ENCODE peak calls at places on chromosome 5, in six cellular contexts. Y, N, S, B, E and F are unnamed samples.

GRCh38 chr5:166488560-166488959 is 1802.9 kb upstream of the WWC1 start:
- DNase-seq in N (no peak), Y (no peak), E (no peak), S (no peak), B (no peak), F (no peak)

GRCh38 chr5:154238776-154239481 is 48.4 kb downstream of the GALNT10 start:
- DNase-seq in E (no peak), B (no peak), S (no peak), N (no peak), Y (no peak), F (no peak)

GRCh38 chr5:90096415-90097081 is 313.0 kb downstream of the CETN3 start:
- DNase-seq in E (peak; percentile 96), Y (peak; percentile 18), B (no peak), S (no peak), N (no peak), F (peak; percentile 48)

GRCh38 chr5:178116406-178116885 is 3.1 kb downstream of the N4BP3 start:
- DNase-seq in N (no peak), E (no peak), S (no peak), Y (no peak), B (no peak), F (no peak)

GRCh38 chr5:143664623-143665022 is 147.3 kb upstream of the HMHB1 start:
- DNase-seq in N (no peak), Y (no peak), S (no peak), E (no peak), B (no peak), F (no peak)

GRCh38 chr5:170740586-170741205 is 42.8 kb upstream of the GABRP start:
- DNase-seq in S (no peak), B (no peak), E (no peak), N (no peak), Y (no peak), F (no peak)

GRCh38 chr5:171714851-171715250 is 70.8 kb upstream of the SMIM23 start:
- DNase-seq in E (no peak), N (no peak), S (no peak), Y (peak; percentile 11), B (no peak), F (no peak)

GRCh38 chr5:172503925-172504730 is 49.8 kb upstream of the SH3PXD2B start:
- DNase-seq in B (peak; percentile 85), E (no peak), S (no peak), N (peak; percentile 80), Y (peak; percentile 13), F (no peak)

GRCh38 chr5:136212252-136212721 is 19.3 kb upstream of the SMIM32 start:
- DNase-seq in E (no peak), N (peak; percentile 76), S (peak; percentile 48), B (peak; percentile 80), Y (no peak), F (no peak)

GRCh38 chr5:132243366-132243977 is 14.0 kb upstream of the PDLIM4 start:
- DNase-seq in B (no peak), Y (no peak), E (no peak), S (no peak), N (peak; percentile 38), F (no peak)

GRCh38 chr5:173328896-173329369 is 719 bp upstream of the STC2 start:
- DNase-seq in Y (no peak), B (no peak), E (peak; percentile 64), N (no peak), S (no peak), F (peak; percentile 39)

GRCh38 chr5:148937239-148937638 is 110.8 kb downstream of the ADRB2 start:
- DNase-seq in N (no peak), S (no peak), Y (no peak), B (no peak), E (no peak), F (no peak)

GRCh38 chr5:79886940-79887339 is 104.1 kb downstream of the MTX3 start:
- DNase-seq in E (no peak), B (no peak), N (no peak), S (peak; percentile 91), Y (no peak), F (no peak)

GRCh38 chr5:153542536-153542935 is 52.1 kb downstream of the GRIA1 start:
- DNase-seq in N (no peak), S (no peak), E (no peak), B (no peak), Y (no peak), F (no peak)

GRCh38 chr5:956941-957729 is 51.5 kb upstream of the NKD2 start:
- DNase-seq in N (no peak), B (peak; percentile 52), Y (no peak), E (peak; percentile 40), S (peak; percentile 47), F (peak; percentile 47)

GRCh38 chr5:139140631-139141071 is 57.5 kb downstream of the SIL1 start:
- DNase-seq in S (peak; percentile 54), N (peak; percentile 78), B (no peak), E (no peak), Y (no peak), F (no peak)

DNA sequence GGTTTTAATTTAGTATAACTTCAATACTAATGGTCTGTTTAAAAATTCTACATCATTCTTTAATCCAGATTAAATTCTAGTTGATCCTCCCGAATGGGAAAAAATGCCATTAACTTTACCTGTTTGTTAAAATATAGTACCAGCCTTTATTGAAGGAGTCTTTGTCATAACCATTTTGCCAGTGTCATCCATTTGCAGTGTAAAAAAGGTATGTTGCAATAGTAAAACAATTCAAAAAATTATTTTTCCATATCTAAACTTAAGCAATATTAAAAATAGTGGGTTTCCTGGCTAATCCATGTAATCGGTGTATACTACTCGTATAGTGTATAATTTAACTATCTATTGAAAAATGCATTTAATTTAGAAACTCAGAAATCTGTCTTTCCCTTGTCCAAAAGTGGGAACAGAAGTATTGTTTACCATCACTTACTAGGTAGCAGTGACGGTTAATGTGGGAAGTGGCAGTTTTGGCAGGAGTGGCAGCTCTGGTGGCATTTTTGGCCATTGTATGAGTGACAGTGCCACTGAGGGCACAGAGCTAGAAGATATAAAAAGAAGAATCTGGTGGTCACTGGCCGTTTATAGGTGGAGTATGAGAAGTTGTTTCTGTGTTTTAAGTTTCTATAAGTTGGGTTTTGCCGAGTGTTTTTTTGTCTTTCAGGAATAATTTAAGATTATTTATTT is 1.9 kb downstream of the AP3S1 start:
- DNase-seq in B (no peak), Y (no peak), N (no peak), E (no peak), S (no peak), F (no peak)
- H3K4me3 ChIP-seq in B (peak overlapping the region; percentile 87), Y (no peak overlapping the region), N (peak overlapping the region; percentile 87), E (peak overlapping the region; percentile 86), S (no peak overlapping the region), F (no peak overlapping the region)

GRCh38 chr5:4199036-4199435 is 603.4 kb downstream of the IRX1 start:
- DNase-seq in E (no peak), N (no peak), S (no peak), B (no peak), Y (no peak), F (no peak)
- TF ChIP-seq CTCF in E (no peak), N (no peak), S (no peak), B (no peak), Y (no peak), F (no peak)

GRCh38 chr5:96654209-96654608 is 8.0 kb upstream of the CAST start:
- DNase-seq in S (peak; percentile 68), B (no peak), E (no peak), N (no peak), Y (no peak), F (no peak)
- H3K4me3 ChIP-seq in S (no peak overlapping the region), B (no peak overlapping the region), E (no peak overlapping the region), N (no peak overlapping the region), Y (no peak overlapping the region), F (no peak overlapping the region)

DNA sequence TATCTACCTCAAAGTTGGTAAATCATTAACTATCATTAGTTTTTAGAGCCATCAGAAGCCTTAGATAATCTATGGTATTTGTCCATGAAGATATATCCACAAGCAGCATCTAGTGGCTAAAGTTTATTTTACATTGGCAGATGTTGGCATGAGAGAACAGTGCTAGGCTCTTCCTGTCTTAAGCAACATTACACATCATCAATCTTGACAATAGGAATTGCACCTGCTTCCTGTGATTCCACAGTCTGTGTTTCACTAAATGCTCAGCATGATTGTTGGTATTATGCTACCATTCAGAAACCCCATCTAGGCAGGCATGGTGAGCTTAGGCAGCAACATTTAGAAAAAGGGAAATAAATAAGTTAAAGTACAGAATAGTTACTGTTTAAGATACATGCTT is 246.6 kb downstream of the SLCO4C1 start:
- DNase-seq in B (no peak), N (no peak), Y (no peak), E (no peak), S (peak; percentile 56), F (no peak)
- TF ChIP-seq CTCF in B (no peak), N (no peak), Y (no peak), E (no peak), S (no peak), F (no peak)

DNA sequence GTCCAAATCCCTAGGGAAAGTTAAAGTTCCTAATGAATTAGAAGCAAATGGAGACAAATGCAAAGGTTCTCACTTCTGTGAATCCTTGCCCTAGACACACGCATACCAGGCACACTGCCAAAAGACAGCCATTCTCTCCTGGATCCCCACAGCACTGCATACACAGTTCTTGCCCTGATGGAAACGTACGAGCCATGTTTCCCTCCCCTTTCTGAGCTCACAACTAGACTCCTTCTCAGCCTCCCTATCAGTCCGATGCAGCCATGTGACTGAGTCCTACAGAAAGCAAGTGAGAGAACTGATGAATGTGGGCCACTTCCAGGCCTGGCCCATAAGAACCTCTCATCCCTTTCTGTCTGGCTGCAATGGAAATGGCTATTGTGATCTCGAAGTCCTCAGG is 92.0 kb downstream of the ZNF608 start:
- DNase-seq in N (no peak), Y (no peak), B (no peak), E (no peak), S (no peak), F (no peak)
- H3K4me3 ChIP-seq in N (no peak overlapping the region), Y (no peak overlapping the region), B (no peak overlapping the region), E (no peak overlapping the region), S (no peak overlapping the region), F (no peak overlapping the region)

DNA sequence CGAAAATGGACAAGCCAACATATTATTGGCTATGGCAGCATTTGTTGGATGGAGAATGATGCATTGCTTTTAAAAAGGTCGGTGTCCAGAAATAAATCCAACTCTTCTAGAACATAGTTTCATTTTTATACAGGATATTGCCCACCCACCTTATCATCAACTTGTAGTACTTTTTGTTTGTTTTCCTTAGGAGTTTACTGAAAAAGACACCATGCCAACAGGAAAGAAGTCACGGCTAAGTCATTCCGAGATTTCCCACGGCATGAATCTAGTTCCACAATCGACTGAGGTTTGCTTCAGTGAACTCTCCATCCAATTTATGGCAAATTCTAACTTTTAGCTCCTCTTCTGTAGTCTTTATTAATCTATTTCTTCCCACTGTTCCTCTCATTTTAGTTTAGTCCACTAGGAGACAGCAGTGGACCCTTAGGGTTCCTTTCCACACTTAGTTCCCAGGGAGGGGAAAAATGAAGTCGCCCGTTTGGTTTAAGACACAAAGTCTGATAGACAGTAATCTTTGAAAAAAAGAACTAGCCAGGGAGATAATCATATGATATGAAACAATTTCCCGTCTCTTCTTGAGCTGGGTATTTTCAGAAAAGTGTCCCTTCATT is 237.5 kb downstream of the AP3B1 start:
- DNase-seq in S (no peak), Y (no peak), B (no peak), E (peak; percentile 16), N (no peak), F (no peak)
- TF ChIP-seq CTCF in S (no peak), Y (no peak), B (no peak), E (peak; percentile 35), N (no peak), F (no peak)

DNA sequence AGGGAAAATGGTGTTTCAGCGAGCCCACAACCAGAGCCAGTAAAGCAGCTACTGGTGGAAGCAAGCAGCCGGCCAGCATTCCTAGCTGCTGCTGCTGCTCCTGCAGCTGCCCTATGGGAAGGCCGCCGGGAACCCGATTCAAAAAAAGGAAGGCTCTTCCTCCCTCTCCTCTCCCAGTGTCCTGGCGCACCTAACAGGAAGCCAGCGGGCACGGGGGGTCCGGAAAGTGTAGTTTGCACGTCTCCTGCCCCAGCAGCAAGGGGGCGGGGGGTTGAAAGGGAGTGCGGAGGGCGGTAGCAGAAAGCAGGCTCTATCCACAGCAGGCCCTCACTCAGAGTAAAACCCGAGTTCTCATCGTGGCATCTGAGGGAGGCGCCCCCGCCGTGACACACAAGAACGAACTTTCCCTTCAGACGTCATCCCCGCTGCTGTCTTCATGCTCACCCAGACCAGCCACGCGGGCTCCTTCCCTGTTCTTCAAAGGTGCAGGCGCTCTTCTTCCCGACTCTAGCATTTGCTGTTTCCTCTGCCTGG is 16.5 kb downstream of the GRXCR2 start:
- DNase-seq in N (peak; percentile 79), S (no peak), E (peak; percentile 82), B (peak; percentile 64), Y (peak; percentile 43), F (no peak)
- H3K4me3 ChIP-seq in N (peak overlapping the region; percentile 52), S (no peak overlapping the region), E (peak overlapping the region; percentile 18), B (peak overlapping the region; percentile 68), Y (no peak overlapping the region), F (no peak overlapping the region)